ENCODE peak calls at places on chromosomes 13 and 19, in ten cellular contexts. One of them, this sample, is unnamed.

GRCh38 chr19:29467824-29468401 is 57.9 kb upstream of the VSTM2B start:
- DNase-seq in psoas muscle: no peak
- DNase-seq in pancreas: no peak
- DNase-seq in CD8-positive, alpha-beta T cell: peak; percentile 16
- DNase-seq in uterus: no peak
- DNase-seq in fibroblast of lung: no peak
- DNase-seq in colonic mucosa: no peak
- DNase-seq in tibial artery: no peak
- DNase-seq in GM12878: no peak
- DNase-seq in tibial nerve: no peak
- DNase-seq in this sample: no peak

GRCh38 chr13:21075303-21076264 is 14.2 kb upstream of the LATS2 start:
- DNase-seq in psoas muscle: peak; percentile 46
- DNase-seq in pancreas: peak; percentile 72
- DNase-seq in CD8-positive, alpha-beta T cell: peak; percentile 29
- DNase-seq in uterus: peak; percentile 41
- DNase-seq in fibroblast of lung: peak; percentile 42
- DNase-seq in colonic mucosa: no peak
- DNase-seq in tibial artery: no peak
- DNase-seq in GM12878: no peak
- DNase-seq in tibial nerve: peak; percentile 28
- DNase-seq in this sample: no peak

GRCh38 chr13:38767506-38768265 is 80.8 kb downstream of the FREM2 start:
- DNase-seq in psoas muscle: no peak
- DNase-seq in pancreas: no peak
- DNase-seq in CD8-positive, alpha-beta T cell: no peak
- DNase-seq in uterus: no peak
- DNase-seq in fibroblast of lung: no peak
- DNase-seq in colonic mucosa: no peak
- DNase-seq in tibial artery: no peak
- DNase-seq in GM12878: no peak
- DNase-seq in tibial nerve: no peak
- DNase-seq in this sample: no peak

GRCh38 chr19:58154287-58154678 is 3.7 kb upstream of the ZNF329 start:
- DNase-seq in psoas muscle: peak; percentile 42
- DNase-seq in pancreas: peak; percentile 60
- DNase-seq in CD8-positive, alpha-beta T cell: no peak
- DNase-seq in uterus: peak; percentile 61
- DNase-seq in fibroblast of lung: peak; percentile 61
- DNase-seq in colonic mucosa: peak; percentile 35
- DNase-seq in tibial artery: peak; percentile 22
- DNase-seq in GM12878: no peak
- DNase-seq in tibial nerve: no peak
- DNase-seq in this sample: no peak

GRCh38 chr19:39631178-39631577 is 24.5 kb upstream of the LGALS16 start:
- DNase-seq in psoas muscle: no peak
- DNase-seq in pancreas: no peak
- DNase-seq in CD8-positive, alpha-beta T cell: no peak
- DNase-seq in uterus: no peak
- DNase-seq in fibroblast of lung: no peak
- DNase-seq in colonic mucosa: no peak
- DNase-seq in tibial artery: no peak
- DNase-seq in GM12878: no peak
- DNase-seq in tibial nerve: no peak
- DNase-seq in this sample: no peak

GRCh38 chr13:89279374-89279773 is 1608.2 kb downstream of the SLITRK5 start:
- DNase-seq in psoas muscle: no peak
- DNase-seq in pancreas: no peak
- DNase-seq in CD8-positive, alpha-beta T cell: no peak
- DNase-seq in uterus: no peak
- DNase-seq in fibroblast of lung: peak; percentile 1
- DNase-seq in colonic mucosa: no peak
- DNase-seq in tibial artery: no peak
- DNase-seq in GM12878: no peak
- DNase-seq in tibial nerve: no peak
- DNase-seq in this sample: no peak

GRCh38 chr13:44848956-44849748 is 140.1 kb downstream of the NUFIP1 start:
- DNase-seq in psoas muscle: no peak
- DNase-seq in pancreas: no peak
- DNase-seq in CD8-positive, alpha-beta T cell: no peak
- DNase-seq in uterus: peak; percentile 51
- DNase-seq in fibroblast of lung: peak; percentile 29
- DNase-seq in colonic mucosa: no peak
- DNase-seq in tibial artery: peak; percentile 36
- DNase-seq in GM12878: no peak
- DNase-seq in tibial nerve: peak; percentile 26
- DNase-seq in this sample: no peak

GRCh38 chr13:74166286-74166685 is 32.1 kb upstream of the KLF12 start:
- DNase-seq in psoas muscle: no peak
- DNase-seq in pancreas: no peak
- DNase-seq in CD8-positive, alpha-beta T cell: no peak
- DNase-seq in uterus: no peak
- DNase-seq in fibroblast of lung: peak; percentile 39
- DNase-seq in colonic mucosa: no peak
- DNase-seq in tibial artery: no peak
- DNase-seq in GM12878: no peak
- DNase-seq in tibial nerve: no peak
- DNase-seq in this sample: no peak

GRCh38 chr13:71979616-71980015 is 112.6 kb upstream of the DACH1 start:
- DNase-seq in psoas muscle: no peak
- DNase-seq in pancreas: no peak
- DNase-seq in CD8-positive, alpha-beta T cell: no peak
- DNase-seq in uterus: no peak
- DNase-seq in fibroblast of lung: peak; percentile 1
- DNase-seq in colonic mucosa: no peak
- DNase-seq in tibial artery: no peak
- DNase-seq in GM12878: no peak
- DNase-seq in tibial nerve: no peak
- DNase-seq in this sample: no peak

GRCh38 chr13:85287528-85287927 is 511.7 kb downstream of the SLITRK6 start:
- DNase-seq in psoas muscle: no peak
- DNase-seq in pancreas: no peak
- DNase-seq in CD8-positive, alpha-beta T cell: no peak
- DNase-seq in uterus: no peak
- DNase-seq in fibroblast of lung: no peak
- DNase-seq in colonic mucosa: no peak
- DNase-seq in tibial artery: no peak
- DNase-seq in GM12878: no peak
- DNase-seq in tibial nerve: no peak
- DNase-seq in this sample: no peak

GRCh38 chr19:11257827-11258380 is 4.4 kb downstream of the DOCK6 start:
- DNase-seq in psoas muscle: no peak
- DNase-seq in pancreas: no peak
- DNase-seq in CD8-positive, alpha-beta T cell: no peak
- DNase-seq in uterus: no peak
- DNase-seq in fibroblast of lung: no peak
- DNase-seq in colonic mucosa: no peak
- DNase-seq in tibial artery: no peak
- DNase-seq in GM12878: no peak
- DNase-seq in tibial nerve: no peak
- DNase-seq in this sample: no peak

GRCh38 chr13:84925443-84925842 is 873.8 kb downstream of the SLITRK6 start:
- DNase-seq in psoas muscle: no peak
- DNase-seq in pancreas: no peak
- DNase-seq in CD8-positive, alpha-beta T cell: no peak
- DNase-seq in uterus: no peak
- DNase-seq in fibroblast of lung: peak; percentile 27
- DNase-seq in colonic mucosa: no peak
- DNase-seq in tibial artery: no peak
- DNase-seq in GM12878: no peak
- DNase-seq in tibial nerve: no peak
- DNase-seq in this sample: no peak

GRCh38 chr13:107553838-107554237 is 661.5 kb downstream of the LIG4 start:
- DNase-seq in psoas muscle: no peak
- DNase-seq in pancreas: no peak
- DNase-seq in CD8-positive, alpha-beta T cell: no peak
- DNase-seq in uterus: no peak
- DNase-seq in fibroblast of lung: peak; percentile 11
- DNase-seq in colonic mucosa: no peak
- DNase-seq in tibial artery: no peak
- DNase-seq in GM12878: no peak
- DNase-seq in tibial nerve: no peak
- DNase-seq in this sample: no peak

GRCh38 chr13:24684600-24684998 is 4.4 kb downstream of the ATP12A start:
- DNase-seq in psoas muscle: no peak
- DNase-seq in pancreas: no peak
- DNase-seq in CD8-positive, alpha-beta T cell: peak; percentile 24
- DNase-seq in uterus: no peak
- DNase-seq in fibroblast of lung: no peak
- DNase-seq in colonic mucosa: no peak
- DNase-seq in tibial artery: no peak
- DNase-seq in GM12878: no peak
- DNase-seq in tibial nerve: no peak
- DNase-seq in this sample: no peak

GRCh38 chr13:42279080-42279479 is 7.1 kb downstream of the AKAP11 start:
- DNase-seq in psoas muscle: no peak
- DNase-seq in pancreas: no peak
- DNase-seq in CD8-positive, alpha-beta T cell: no peak
- DNase-seq in uterus: no peak
- DNase-seq in fibroblast of lung: peak; percentile 49
- DNase-seq in colonic mucosa: no peak
- DNase-seq in tibial artery: no peak
- DNase-seq in GM12878: no peak
- DNase-seq in tibial nerve: no peak
- DNase-seq in this sample: no peak

DNA sequence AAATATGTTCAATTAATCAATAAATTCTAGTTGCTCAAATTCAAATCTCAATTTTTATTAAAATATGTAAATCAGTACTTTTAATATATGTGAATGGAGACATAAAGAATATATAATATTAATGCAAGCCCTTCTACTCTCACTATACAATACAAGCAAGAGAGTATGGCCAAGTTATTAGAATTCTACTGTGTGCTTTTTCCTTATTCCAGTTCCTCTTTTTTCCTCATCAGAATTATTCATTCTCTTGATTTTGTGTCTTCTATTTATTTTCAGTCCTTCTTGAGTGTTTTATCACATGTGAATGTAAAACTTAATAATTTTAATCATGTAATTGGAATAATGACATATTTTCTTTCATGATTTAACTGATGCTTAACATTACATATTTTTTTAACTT is 276.8 kb downstream of the PCDH20 start:
- DNase-seq in psoas muscle: no peak
- DNase-seq in pancreas: no peak
- DNase-seq in CD8-positive, alpha-beta T cell: no peak
- DNase-seq in uterus: no peak
- DNase-seq in fibroblast of lung: no peak
- DNase-seq in colonic mucosa: no peak
- DNase-seq in tibial artery: no peak
- DNase-seq in GM12878: no peak
- DNase-seq in tibial nerve: no peak
- DNase-seq in this sample: no peak
- H3K4me1 ChIP-seq in psoas muscle: no peaks in the 10 kb centered on the region
- H3K4me1 ChIP-seq in pancreas: no peaks in the 10 kb centered on the region
- H3K4me1 ChIP-seq in CD8-positive, alpha-beta T cell: no peaks in the 10 kb centered on the region
- H3K4me1 ChIP-seq in uterus: no peaks in the 10 kb centered on the region
- H3K4me1 ChIP-seq in fibroblast of lung: no peaks in the 10 kb centered on the region
- H3K4me1 ChIP-seq in colonic mucosa: no peaks in the 10 kb centered on the region
- H3K4me1 ChIP-seq in tibial artery: no peaks in the 10 kb centered on the region
- H3K4me1 ChIP-seq in GM12878: no peaks in the 10 kb centered on the region
- H3K4me1 ChIP-seq in tibial nerve: no peaks in the 10 kb centered on the region
- H3K4me1 ChIP-seq in this sample: no peaks in the 10 kb centered on the region

DNA sequence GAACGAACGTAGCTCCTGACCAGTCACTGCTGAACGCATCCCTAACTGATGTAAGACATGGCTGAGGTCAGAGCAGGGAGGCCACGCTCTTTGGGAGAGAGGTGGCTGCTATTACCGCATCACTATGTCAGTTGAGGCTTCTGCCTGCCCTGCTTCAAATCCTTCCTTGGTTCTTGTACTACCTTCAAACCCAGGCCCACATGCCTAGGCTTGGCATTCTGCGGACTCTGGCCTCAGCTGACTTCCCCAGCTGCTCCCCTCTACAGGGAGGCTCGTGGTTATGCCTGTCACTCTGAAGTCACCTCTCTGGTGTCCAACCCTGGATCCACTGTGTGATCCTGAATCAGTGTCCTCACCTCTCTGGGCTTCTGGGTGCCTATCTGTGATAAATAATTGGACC is 14.8 kb upstream of the MEIS3 start:
- DNase-seq in psoas muscle: no peak
- DNase-seq in pancreas: no peak
- DNase-seq in CD8-positive, alpha-beta T cell: no peak
- DNase-seq in uterus: no peak
- DNase-seq in fibroblast of lung: no peak
- DNase-seq in colonic mucosa: no peak
- DNase-seq in tibial artery: no peak
- DNase-seq in GM12878: no peak
- DNase-seq in tibial nerve: no peak
- DNase-seq in this sample: no peak
- H3K27me3 ChIP-seq in psoas muscle: peaks cover 73% of the 10 kb centered on the region
- H3K27me3 ChIP-seq in pancreas: no peaks in the 10 kb centered on the region
- H3K27me3 ChIP-seq in CD8-positive, alpha-beta T cell: peaks cover 18% of the 10 kb centered on the region
- H3K27me3 ChIP-seq in uterus: no peaks in the 10 kb centered on the region
- H3K27me3 ChIP-seq in fibroblast of lung: peaks cover 2% of the 10 kb centered on the region
- H3K27me3 ChIP-seq in colonic mucosa: peaks cover 8% of the 10 kb centered on the region
- H3K27me3 ChIP-seq in tibial artery: no peaks in the 10 kb centered on the region
- H3K27me3 ChIP-seq in GM12878: peaks cover 12% of the 10 kb centered on the region
- H3K27me3 ChIP-seq in tibial nerve: peaks cover 97% of the 10 kb centered on the region
- H3K27me3 ChIP-seq in this sample: peaks cover 4% of the 10 kb centered on the region

DNA sequence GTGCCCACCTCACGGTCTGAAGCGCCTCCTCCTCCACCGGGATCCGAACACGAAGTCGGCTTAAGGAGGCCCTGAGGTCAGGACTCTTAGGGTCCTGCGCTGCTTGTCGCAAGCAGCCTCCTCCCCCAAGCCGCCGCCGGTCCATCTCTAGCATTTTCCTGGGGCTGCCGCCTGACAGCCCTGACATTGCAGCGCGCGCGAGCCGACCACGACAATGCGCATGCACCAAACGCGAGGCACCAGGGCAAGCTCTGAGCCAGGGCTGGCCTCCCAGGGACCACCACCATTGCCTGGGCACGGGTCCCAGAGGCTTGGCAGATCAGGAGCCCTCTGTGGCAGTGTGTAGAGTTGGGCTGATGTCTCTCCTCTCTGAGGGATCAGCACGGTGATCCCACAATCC is 63.8 kb upstream of the ZNF420 start:
- DNase-seq in psoas muscle: no peak
- DNase-seq in pancreas: no peak
- DNase-seq in CD8-positive, alpha-beta T cell: no peak
- DNase-seq in uterus: no peak
- DNase-seq in fibroblast of lung: no peak
- DNase-seq in colonic mucosa: no peak
- DNase-seq in tibial artery: no peak
- DNase-seq in GM12878: no peak
- DNase-seq in tibial nerve: no peak
- DNase-seq in this sample: no peak
- H3K9me3 ChIP-seq in psoas muscle: peaks cover 24% of the 10 kb centered on the region
- H3K9me3 ChIP-seq in pancreas: no peaks in the 10 kb centered on the region
- H3K9me3 ChIP-seq in CD8-positive, alpha-beta T cell: no peaks in the 10 kb centered on the region
- H3K9me3 ChIP-seq in uterus: no peaks in the 10 kb centered on the region
- H3K9me3 ChIP-seq in fibroblast of lung: no peaks in the 10 kb centered on the region
- H3K9me3 ChIP-seq in colonic mucosa: no peaks in the 10 kb centered on the region
- H3K9me3 ChIP-seq in tibial artery: peaks cover 78% of the 10 kb centered on the region
- H3K9me3 ChIP-seq in GM12878: peaks cover 3% of the 10 kb centered on the region
- H3K9me3 ChIP-seq in tibial nerve: peaks cover 99% of the 10 kb centered on the region
- H3K9me3 ChIP-seq in this sample: peaks cover 27% of the 10 kb centered on the region

DNA sequence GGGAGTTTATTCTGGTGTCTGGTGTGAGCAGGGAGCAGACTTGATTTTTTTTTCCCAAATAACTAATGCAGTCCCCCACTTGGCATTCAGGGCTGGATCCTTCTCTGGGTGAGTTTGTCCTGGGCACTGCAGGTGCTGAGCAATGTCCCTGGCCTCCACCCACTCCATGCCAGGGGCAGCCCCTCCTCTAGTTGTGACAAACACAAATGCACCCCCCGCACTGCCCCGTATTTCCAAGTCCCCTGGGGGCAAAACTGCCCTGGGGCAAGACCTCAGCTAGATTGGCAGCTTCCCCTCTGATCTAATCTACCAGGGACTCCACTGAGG is 6.4 kb downstream of the MOB3A start:
- DNase-seq in psoas muscle: no peak
- DNase-seq in pancreas: no peak
- DNase-seq in CD8-positive, alpha-beta T cell: no peak
- DNase-seq in uterus: no peak
- DNase-seq in fibroblast of lung: no peak
- DNase-seq in colonic mucosa: no peak
- DNase-seq in tibial artery: no peak
- DNase-seq in GM12878: no peak
- DNase-seq in tibial nerve: no peak
- DNase-seq in this sample: no peak
- H3K4me1 ChIP-seq in psoas muscle: peaks cover 36% of the 10 kb centered on the region
- H3K4me1 ChIP-seq in pancreas: no peaks in the 10 kb centered on the region
- H3K4me1 ChIP-seq in CD8-positive, alpha-beta T cell: peaks cover 87% of the 10 kb centered on the region
- H3K4me1 ChIP-seq in uterus: peaks cover 6% of the 10 kb centered on the region
- H3K4me1 ChIP-seq in fibroblast of lung: peaks cover 14% of the 10 kb centered on the region
- H3K4me1 ChIP-seq in colonic mucosa: peaks cover 7% of the 10 kb centered on the region
- H3K4me1 ChIP-seq in tibial artery: peaks cover 28% of the 10 kb centered on the region
- H3K4me1 ChIP-seq in GM12878: peaks cover 62% of the 10 kb centered on the region
- H3K4me1 ChIP-seq in tibial nerve: no peaks in the 10 kb centered on the region
- H3K4me1 ChIP-seq in this sample: peaks cover 74% of the 10 kb centered on the region

This sample was measured in effector memory CD4-positive, alpha-beta T cell.